ENCODE peak calls at places on chromosomes 11 and 22, in six cellular contexts. A is K562, Y is HCT116, C is HepG2, B is GM12878, Q is H1. O is an unnamed sample. For H3K36me3, the result is how much of the 10 kb centered on the place peaks cover.

GRCh38 chr22:19607198-19608113 is 83.2 kb upstream of the CLDN5 start:
- DNase-seq in A (peak), C (no peak), B (no peak), Q (no peak), Y (no peak), O (no peak)

GRCh38 chr11:125483592-125483991 is 12.5 kb downstream of the FEZ1 start:
- DNase-seq in Y (no peak), C (no peak), A (no peak), Q (no peak), B (no peak), O (no peak)

GRCh38 chr11:7077101-7077500 is 11.7 kb upstream of the RBMXL2 start:
- DNase-seq in A (no peak), Q (peak), B (no peak), C (no peak), Y (no peak), O (peak)

GRCh38 chr11:66957971-66958231 is 282 bp downstream of the PC start:
- DNase-seq in Y (no peak), A (peak), B (no peak), C (no peak), Q (no peak), O (no peak)

GRCh38 chr11:2094354-2095197 is 44.6 kb downstream of the IGF2 start:
- DNase-seq in A (no peak), Y (no peak), C (no peak), Q (no peak), B (no peak), O (no peak)

GRCh38 chr22:26168934-26169311 is 339 bp upstream of the SEZ6L start:
- DNase-seq in B (no peak), Y (no peak), A (no peak), C (no peak), Q (no peak), O (no peak)

GRCh38 chr11:68002943-68003845 is 703 bp downstream of the UNC93B1 start:
- DNase-seq in Q (no peak), B (no peak), C (no peak), A (peak), Y (no peak), O (no peak)

GRCh38 chr11:126886085-126886484 is 114.5 kb downstream of the KIRREL3 start:
- DNase-seq in C (no peak), Q (no peak), A (no peak), B (no peak), Y (no peak), O (no peak)

GRCh38 chr11:115338476-115338875 is 165.7 kb downstream of the CADM1 start:
- DNase-seq in C (no peak), Q (no peak), B (no peak), Y (no peak), A (no peak), O (no peak)

GRCh38 chr11:61728940-61729219 is 23.6 kb upstream of the MYRF start:
- DNase-seq in B (no peak), Q (no peak), A (no peak), Y (peak), C (no peak), O (no peak)

GRCh38 chr11:8084352-8084751 is 3.3 kb downstream of the TUB start:
- DNase-seq in A (no peak), Q (no peak), C (no peak), Y (no peak), B (no peak), O (no peak)

GRCh38 chr11:64409707-64410395 is 50.9 kb downstream of the RPS6KA4 start:
- DNase-seq in Q (no peak), B (no peak), A (no peak), Y (no peak), C (no peak), O (no peak)

GRCh38 chr22:33380789-33381530 is 322.8 kb upstream of the SYN3 start:
- DNase-seq in Y (no peak), B (peak), A (no peak), C (no peak), Q (no peak), O (no peak)

GRCh38 chr22:28710889-28711285 is 30.7 kb downstream of the CHEK2 start:
- DNase-seq in Q (no peak), C (no peak), B (no peak), Y (no peak), A (no peak), O (no peak)

GRCh38 chr22:28714043-28714442 is 27.6 kb downstream of the CHEK2 start:
- DNase-seq in Q (no peak), B (no peak), Y (no peak), C (no peak), A (no peak), O (no peak)

GRCh38 chr22:28710112-28710888 is 30.7 kb upstream of the TTC28 start:
- DNase-seq in Y (no peak), C (peak), Q (no peak), B (no peak), A (no peak), O (no peak)

GRCh38 chr22:28711341-28711740 is 30.3 kb downstream of the CHEK2 start:
- DNase-seq in B (no peak), C (no peak), Q (no peak), Y (no peak), A (no peak), O (no peak)

GRCh38 chr22:28711820-28712777 is 29.5 kb downstream of the CHEK2 start:
- DNase-seq in A (peak), Q (no peak), Y (no peak), B (no peak), C (peak), O (peak)
- H3K36me3 ChIP-seq in A (half or more), Q (under half), Y (under half), B (under half), C (under half), O (under half)

GRCh38 chr11:35218956-35219355 is 80.0 kb downstream of the CD44 start:
- DNase-seq in A (no peak), C (no peak), B (no peak), Q (no peak), Y (no peak), O (no peak)
- TF ChIP-seq ZNF274 in A (no peak), C (no peak), B (no peak), Q (no peak), Y (no peak), O (no peak)

DNA sequence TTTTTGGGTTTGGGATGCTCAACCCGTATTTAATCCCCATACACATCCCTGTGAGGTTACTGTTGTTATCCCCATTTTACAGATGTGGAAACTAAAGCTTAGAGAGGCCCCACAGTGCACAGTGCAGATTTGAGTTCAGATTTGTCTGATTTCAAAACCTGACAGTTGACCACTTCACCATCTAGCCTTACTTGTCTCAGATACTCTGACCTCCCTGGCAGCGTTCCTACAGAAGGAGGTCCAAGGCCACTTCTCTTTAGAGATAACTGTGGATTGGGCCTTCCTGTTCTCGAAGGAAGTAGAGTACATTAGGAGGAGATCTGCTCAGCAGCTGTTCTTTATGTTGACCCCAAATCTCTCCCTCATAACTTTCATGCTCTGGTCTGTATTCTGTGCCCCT is 46.7 kb upstream of the CTTN start:
- DNase-seq in Y (no peak), B (no peak), A (no peak), Q (no peak), C (no peak), O (no peak)
- H3K36me3 ChIP-seq in Y (under half), B (under half), A (half or more), Q (half or more), C (half or more), O (half or more)

DNA sequence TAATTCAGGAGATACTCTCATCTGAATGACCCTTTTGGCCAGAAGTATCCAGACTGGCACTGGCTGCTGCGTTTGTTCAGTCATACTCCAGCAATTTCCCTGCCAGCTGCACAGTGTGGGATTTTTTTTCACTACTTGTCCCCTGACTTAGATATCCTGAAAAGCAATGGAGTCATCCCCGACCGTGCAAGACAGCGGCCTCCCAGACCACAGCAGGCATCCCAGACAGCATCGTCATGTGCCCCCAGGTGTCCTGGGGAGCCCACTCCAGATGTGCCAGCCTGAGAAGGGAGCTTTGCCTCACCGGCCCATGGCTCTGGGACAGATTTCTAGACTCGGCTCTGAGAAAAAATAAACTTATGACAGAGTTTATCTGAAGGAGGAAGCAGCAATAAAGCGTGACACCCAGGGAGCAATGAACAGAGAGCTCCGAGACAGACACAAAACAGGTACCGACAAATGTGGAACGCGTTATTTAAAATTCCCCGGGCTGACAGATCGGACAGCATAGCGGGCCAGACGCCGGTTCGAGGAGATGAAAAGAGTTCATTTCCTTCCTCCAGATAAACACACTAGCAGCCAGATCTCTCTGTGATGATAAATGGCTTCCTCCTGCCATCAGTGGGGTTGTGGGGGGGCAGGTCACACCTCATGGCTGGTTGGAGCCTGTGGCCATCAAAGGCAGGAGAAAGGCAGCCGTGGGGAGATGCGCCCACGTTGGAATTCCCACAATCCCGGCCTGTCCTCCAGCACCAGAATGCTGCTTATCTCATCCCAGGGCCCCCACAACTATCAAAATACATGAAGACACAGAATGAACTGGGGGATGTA is 106.4 kb upstream of the FGF3 start:
- DNase-seq in B (no peak), C (no peak), Q (no peak), Y (no peak), A (no peak), O (no peak)
- TF ChIP-seq ZNF274 in B (no peak), C (no peak), Q (no peak), Y (no peak), A (no peak), O (no peak)

GRCh38 chr11:47437746-47438418 is 11.1 kb downstream of the RAPSN start:
- DNase-seq in A (no peak), B (no peak), C (peak), Y (no peak), Q (no peak), O (no peak)
- H3K36me3 ChIP-seq in A (under half), B (under half), C (under half), Y (under half), Q (under half), O (under half)

GRCh38 chr11:34837246-34837856 is 78.8 kb downstream of the APIP start:
- DNase-seq in Y (no peak), A (no peak), Q (no peak), B (no peak), C (peak), O (no peak)
- TF ChIP-seq ZNF274 in Y (no peak), A (no peak), Q (no peak), B (no peak), C (no peak), O (no peak)